ENCODE peak calls at places on chromosomes 4 and X, in seven cellular contexts. C is GM19239, S is left lung, D is HEK293T, A is T-helper 22 cell, H is NCI-H1092, N is NCI-H1105. F is an unnamed sample.

GRCh38 chr4:187478292-187479205 is 517.0 kb upstream of the ZFP42 start:
- DNase-seq in A (no peak), N (no peak), C (no peak), S (no peak), D (no peak), H (no peak), F (peak; percentile 12)

GRCh38 chrX:134470013-134470412 is 10.0 kb downstream of the HPRT1 start:
- DNase-seq in C (no peak), A (no peak), N (no peak), D (no peak), S (no peak), H (no peak), F (no peak)

GRCh38 chr4:184310881-184311709 is 93.4 kb upstream of the ENPP6 start:
- DNase-seq in D (no peak), A (no peak), C (no peak), H (no peak), N (no peak), S (no peak), F (no peak)

GRCh38 chr4:38663021-38663800 is 788 bp upstream of the KLF3 start:
- DNase-seq in S (peak; percentile 58), C (peak; percentile 76), D (peak; percentile 56), H (no peak), N (peak; percentile 58), A (no peak), F (no peak)

GRCh38 chr4:19725130-19725529 is 526.6 kb upstream of the SLIT2 start:
- DNase-seq in H (no peak), N (no peak), D (no peak), C (no peak), A (no peak), S (no peak), F (no peak)

GRCh38 chr4:48970471-48970921 is 15.6 kb upstream of the CWH43 start:
- DNase-seq in D (no peak), N (no peak), A (no peak), C (no peak), H (no peak), S (no peak), F (no peak)

GRCh38 chrX:3962511-3963350 is 249.3 kb upstream of the PRKX start:
- DNase-seq in A (no peak), D (peak; percentile 7), H (peak; percentile 14), N (no peak), C (peak; percentile 0), S (no peak), F (no peak)

GRCh38 chr4:102552781-102553180 is 51.6 kb downstream of the NFKB1 start:
- DNase-seq in S (no peak), A (no peak), C (no peak), N (no peak), H (no peak), D (no peak), F (no peak)

GRCh38 chr4:80266902-80267380 is 477 bp downstream of the FGF5 start:
- DNase-seq in A (no peak), S (no peak), H (no peak), C (no peak), N (no peak), D (peak; percentile 46), F (no peak)

GRCh38 chrX:50799531-50799961 is 14.4 kb downstream of the SHROOM4 start:
- DNase-seq in N (no peak), A (no peak), H (no peak), S (peak; percentile 41), C (no peak), D (no peak), F (no peak)

GRCh38 chr4:101328063-101328602 is 19.2 kb downstream of the PPP3CA start:
- DNase-seq in C (no peak), H (no peak), A (no peak), D (no peak), S (no peak), N (no peak), F (no peak)

GRCh38 chrX:120253784-120254183 is 3.2 kb downstream of the ZBTB33 start:
- DNase-seq in H (no peak), C (no peak), A (no peak), S (no peak), D (no peak), N (no peak), F (no peak)

GRCh38 chr4:13940921-13941320 is 313.4 kb upstream of the BOD1L1 start:
- DNase-seq in C (no peak), D (no peak), A (no peak), H (peak; percentile 23), S (no peak), N (no peak), F (no peak)

GRCh38 chrX:149518236-149518635 is 13.1 kb upstream of the IDS start:
- DNase-seq in D (no peak), H (no peak), C (no peak), A (no peak), N (no peak), S (no peak), F (no peak)

GRCh38 chrX:2351321-2351720 is 149.5 kb downstream of the DHRSX start:
- DNase-seq in C (no peak), S (no peak), H (no peak), A (no peak), D (no peak), N (no peak), F (peak; percentile 50)

GRCh38 chr4:142534994-142535393 is 311.1 kb downstream of the INPP4B start:
- DNase-seq in N (no peak), H (no peak), D (no peak), C (no peak), A (no peak), S (no peak), F (no peak)

GRCh38 chrX:69262036-69262905 is 97.0 kb upstream of the PJA1 start:
- DNase-seq in A (no peak), C (no peak), D (no peak), S (no peak), H (no peak), N (no peak), F (no peak)